ENCODE peak calls at places on chromosomes 1 and 21, in eight cellular contexts. One of them, this sample, is unnamed.

GRCh38 chr1:173297798-173298391 is 90.8 kb upstream of the TNFSF4 start:
- DNase-seq in stimulated activated CD4-positive, alpha-beta T cell treated with anti-CD3 and anti-CD28 coated beads, Interleukin-12 subunit alpha, Interleukin-12 subunit beta, amount 100 ng/mL, for 48 hours: peak
- DNase-seq in GM04504: no peak
- DNase-seq in mucosa of descending colon: no peak
- DNase-seq in AG09309: no peak
- DNase-seq in NCI-H1105: no peak
- DNase-seq in GM12865: peak
- DNase-seq in right cardiac atrium: no peak
- DNase-seq in this sample: no peak

GRCh38 chr1:71081697-71082080 is 854 bp upstream of the ZRANB2 start:
- DNase-seq in GM12865: peak
- DNase-seq in GM04504: no peak
- DNase-seq in right cardiac atrium: peak
- DNase-seq in AG09309: no peak
- DNase-seq in stimulated activated CD4-positive, alpha-beta T cell treated with anti-CD3 and anti-CD28 coated beads, Interleukin-12 subunit alpha, Interleukin-12 subunit beta, amount 100 ng/mL, for 48 hours: no peak
- DNase-seq in mucosa of descending colon: peak
- DNase-seq in NCI-H1105: no peak
- DNase-seq in this sample: peak

GRCh38 chr1:239545466-239545865 is 159.1 kb downstream of the CHRM3 start:
- DNase-seq in right cardiac atrium: no peak
- DNase-seq in AG09309: no peak
- DNase-seq in stimulated activated CD4-positive, alpha-beta T cell treated with anti-CD3 and anti-CD28 coated beads, Interleukin-12 subunit alpha, Interleukin-12 subunit beta, amount 100 ng/mL, for 48 hours: no peak
- DNase-seq in mucosa of descending colon: no peak
- DNase-seq in GM04504: no peak
- DNase-seq in GM12865: no peak
- DNase-seq in NCI-H1105: no peak
- DNase-seq in this sample: no peak

GRCh38 chr1:42993631-42994121 is 35.0 kb upstream of the SLC2A1 start:
- DNase-seq in GM12865: no peak
- DNase-seq in right cardiac atrium: no peak
- DNase-seq in stimulated activated CD4-positive, alpha-beta T cell treated with anti-CD3 and anti-CD28 coated beads, Interleukin-12 subunit alpha, Interleukin-12 subunit beta, amount 100 ng/mL, for 48 hours: no peak
- DNase-seq in AG09309: no peak
- DNase-seq in GM04504: no peak
- DNase-seq in mucosa of descending colon: no peak
- DNase-seq in NCI-H1105: no peak
- DNase-seq in this sample: no peak

GRCh38 chr1:1777510-1777909 is 760 bp downstream of the NADK start:
- DNase-seq in mucosa of descending colon: peak
- DNase-seq in AG09309: no peak
- DNase-seq in GM12865: peak
- DNase-seq in GM04504: no peak
- DNase-seq in stimulated activated CD4-positive, alpha-beta T cell treated with anti-CD3 and anti-CD28 coated beads, Interleukin-12 subunit alpha, Interleukin-12 subunit beta, amount 100 ng/mL, for 48 hours: no peak
- DNase-seq in NCI-H1105: no peak
- DNase-seq in right cardiac atrium: peak
- DNase-seq in this sample: no peak

GRCh38 chr1:115765091-115765490 is 3.4 kb downstream of the CASQ2 start:
- DNase-seq in right cardiac atrium: no peak
- DNase-seq in mucosa of descending colon: no peak
- DNase-seq in stimulated activated CD4-positive, alpha-beta T cell treated with anti-CD3 and anti-CD28 coated beads, Interleukin-12 subunit alpha, Interleukin-12 subunit beta, amount 100 ng/mL, for 48 hours: no peak
- DNase-seq in GM12865: no peak
- DNase-seq in AG09309: no peak
- DNase-seq in GM04504: no peak
- DNase-seq in NCI-H1105: no peak
- DNase-seq in this sample: no peak

GRCh38 chr1:7704214-7705047 is 66.7 kb upstream of the VAMP3 start:
- DNase-seq in AG09309: peak
- DNase-seq in stimulated activated CD4-positive, alpha-beta T cell treated with anti-CD3 and anti-CD28 coated beads, Interleukin-12 subunit alpha, Interleukin-12 subunit beta, amount 100 ng/mL, for 48 hours: peak
- DNase-seq in GM12865: peak
- DNase-seq in mucosa of descending colon: peak
- DNase-seq in right cardiac atrium: peak
- DNase-seq in GM04504: peak
- DNase-seq in NCI-H1105: peak
- DNase-seq in this sample: peak

GRCh38 chr1:89671775-89672488 is 39.0 kb downstream of the LRRC8C start:
- DNase-seq in GM12865: no peak
- DNase-seq in NCI-H1105: no peak
- DNase-seq in mucosa of descending colon: no peak
- DNase-seq in AG09309: no peak
- DNase-seq in GM04504: no peak
- DNase-seq in right cardiac atrium: no peak
- DNase-seq in stimulated activated CD4-positive, alpha-beta T cell treated with anti-CD3 and anti-CD28 coated beads, Interleukin-12 subunit alpha, Interleukin-12 subunit beta, amount 100 ng/mL, for 48 hours: no peak
- DNase-seq in this sample: no peak

GRCh38 chr1:221309711-221310110 is 430.5 kb downstream of the HLX start:
- DNase-seq in GM04504: no peak
- DNase-seq in mucosa of descending colon: no peak
- DNase-seq in AG09309: no peak
- DNase-seq in right cardiac atrium: no peak
- DNase-seq in stimulated activated CD4-positive, alpha-beta T cell treated with anti-CD3 and anti-CD28 coated beads, Interleukin-12 subunit alpha, Interleukin-12 subunit beta, amount 100 ng/mL, for 48 hours: no peak
- DNase-seq in GM12865: no peak
- DNase-seq in NCI-H1105: peak
- DNase-seq in this sample: no peak

GRCh38 chr1:67650061-67650460 is 34.9 kb upstream of the GADD45A start:
- DNase-seq in right cardiac atrium: no peak
- DNase-seq in mucosa of descending colon: no peak
- DNase-seq in AG09309: no peak
- DNase-seq in NCI-H1105: no peak
- DNase-seq in stimulated activated CD4-positive, alpha-beta T cell treated with anti-CD3 and anti-CD28 coated beads, Interleukin-12 subunit alpha, Interleukin-12 subunit beta, amount 100 ng/mL, for 48 hours: no peak
- DNase-seq in GM04504: no peak
- DNase-seq in GM12865: no peak
- DNase-seq in this sample: no peak

GRCh38 chr1:28313710-28314510 is 14.9 kb upstream of the MED18 start:
- DNase-seq in GM12865: no peak
- DNase-seq in NCI-H1105: no peak
- DNase-seq in right cardiac atrium: no peak
- DNase-seq in mucosa of descending colon: no peak
- DNase-seq in AG09309: no peak
- DNase-seq in GM04504: no peak
- DNase-seq in stimulated activated CD4-positive, alpha-beta T cell treated with anti-CD3 and anti-CD28 coated beads, Interleukin-12 subunit alpha, Interleukin-12 subunit beta, amount 100 ng/mL, for 48 hours: no peak
- DNase-seq in this sample: peak

GRCh38 chr1:230104395-230105244 is 37.6 kb downstream of the GALNT2 start:
- DNase-seq in AG09309: peak
- DNase-seq in mucosa of descending colon: peak
- DNase-seq in NCI-H1105: peak
- DNase-seq in GM12865: peak
- DNase-seq in stimulated activated CD4-positive, alpha-beta T cell treated with anti-CD3 and anti-CD28 coated beads, Interleukin-12 subunit alpha, Interleukin-12 subunit beta, amount 100 ng/mL, for 48 hours: peak
- DNase-seq in GM04504: peak
- DNase-seq in right cardiac atrium: peak
- DNase-seq in this sample: peak

GRCh38 chr1:47191940-47192457 is 2.2 kb upstream of the PDZK1IP1 start:
- DNase-seq in NCI-H1105: no peak
- DNase-seq in right cardiac atrium: no peak
- DNase-seq in GM12865: no peak
- DNase-seq in mucosa of descending colon: no peak
- DNase-seq in AG09309: no peak
- DNase-seq in GM04504: no peak
- DNase-seq in stimulated activated CD4-positive, alpha-beta T cell treated with anti-CD3 and anti-CD28 coated beads, Interleukin-12 subunit alpha, Interleukin-12 subunit beta, amount 100 ng/mL, for 48 hours: no peak
- DNase-seq in this sample: no peak

GRCh38 chr21:30194701-30195299 is 21.1 kb downstream of the CLDN8 start:
- DNase-seq in GM12865: peak
- DNase-seq in NCI-H1105: peak
- DNase-seq in AG09309: no peak
- DNase-seq in right cardiac atrium: no peak
- DNase-seq in mucosa of descending colon: peak
- DNase-seq in stimulated activated CD4-positive, alpha-beta T cell treated with anti-CD3 and anti-CD28 coated beads, Interleukin-12 subunit alpha, Interleukin-12 subunit beta, amount 100 ng/mL, for 48 hours: no peak
- DNase-seq in GM04504: no peak
- DNase-seq in this sample: peak

GRCh38 chr1:109947582-109948284 is 36.8 kb upstream of the AHCYL1 start:
- DNase-seq in stimulated activated CD4-positive, alpha-beta T cell treated with anti-CD3 and anti-CD28 coated beads, Interleukin-12 subunit alpha, Interleukin-12 subunit beta, amount 100 ng/mL, for 48 hours: no peak
- DNase-seq in AG09309: no peak
- DNase-seq in GM12865: no peak
- DNase-seq in mucosa of descending colon: peak
- DNase-seq in NCI-H1105: no peak
- DNase-seq in right cardiac atrium: no peak
- DNase-seq in GM04504: no peak
- DNase-seq in this sample: no peak

This sample was measured in Caki2.